ENCODE peak calls at places on chromosomes 2 and 18, in seven cellular contexts. One of them, this sample, is unnamed.

GRCh38 chr18:9539283-9539682 is 64.0 kb downstream of the RALBP1 start:
- DNase-seq in heart left ventricle: no peak
- DNase-seq in mesenchymal stem cell: peak
- DNase-seq in HTR-8/SVneo: peak
- DNase-seq in AG08396: peak
- DNase-seq in CD4-positive, alpha-beta memory T cell: no peak
- DNase-seq in LHCN-M2: peak
- DNase-seq in this sample: no peak

GRCh38 chr2:225765845-225766244 is 366.3 kb downstream of the NYAP2 start:
- DNase-seq in HTR-8/SVneo: no peak
- DNase-seq in CD4-positive, alpha-beta memory T cell: no peak
- DNase-seq in AG08396: no peak
- DNase-seq in LHCN-M2: peak
- DNase-seq in mesenchymal stem cell: no peak
- DNase-seq in heart left ventricle: no peak
- DNase-seq in this sample: no peak

GRCh38 chr18:2908166-2908945 is 61.5 kb downstream of the EMILIN2 start:
- DNase-seq in CD4-positive, alpha-beta memory T cell: no peak
- DNase-seq in LHCN-M2: no peak
- DNase-seq in mesenchymal stem cell: no peak
- DNase-seq in AG08396: no peak
- DNase-seq in HTR-8/SVneo: no peak
- DNase-seq in heart left ventricle: no peak
- DNase-seq in this sample: no peak

GRCh38 chr2:150887926-150888325 is 373.7 kb downstream of the RBM43 start:
- DNase-seq in mesenchymal stem cell: no peak
- DNase-seq in heart left ventricle: no peak
- DNase-seq in CD4-positive, alpha-beta memory T cell: no peak
- DNase-seq in HTR-8/SVneo: no peak
- DNase-seq in AG08396: no peak
- DNase-seq in LHCN-M2: no peak
- DNase-seq in this sample: no peak

GRCh38 chr2:167135691-167136090 is 247.4 kb downstream of the XIRP2 start:
- DNase-seq in CD4-positive, alpha-beta memory T cell: no peak
- DNase-seq in HTR-8/SVneo: no peak
- DNase-seq in heart left ventricle: no peak
- DNase-seq in LHCN-M2: no peak
- DNase-seq in mesenchymal stem cell: no peak
- DNase-seq in AG08396: no peak
- DNase-seq in this sample: no peak

GRCh38 chr2:190718652-190719526 is 70.0 kb downstream of the NAB1 start:
- DNase-seq in AG08396: peak
- DNase-seq in HTR-8/SVneo: peak
- DNase-seq in mesenchymal stem cell: peak
- DNase-seq in heart left ventricle: peak
- DNase-seq in LHCN-M2: peak
- DNase-seq in CD4-positive, alpha-beta memory T cell: no peak
- DNase-seq in this sample: peak

GRCh38 chr2:69645026-69645425 is 1.5 kb upstream of the AAK1 start:
- DNase-seq in HTR-8/SVneo: no peak
- DNase-seq in mesenchymal stem cell: no peak
- DNase-seq in AG08396: no peak
- DNase-seq in CD4-positive, alpha-beta memory T cell: peak
- DNase-seq in heart left ventricle: no peak
- DNase-seq in LHCN-M2: no peak
- DNase-seq in this sample: no peak

GRCh38 chr2:20425371-20425881 is 21.4 kb upstream of the RHOB start:
- DNase-seq in AG08396: no peak
- DNase-seq in LHCN-M2: peak
- DNase-seq in CD4-positive, alpha-beta memory T cell: no peak
- DNase-seq in heart left ventricle: no peak
- DNase-seq in mesenchymal stem cell: peak
- DNase-seq in HTR-8/SVneo: no peak
- DNase-seq in this sample: peak

GRCh38 chr2:181528441-181528840 is 71.3 kb downstream of the ITGA4 start:
- DNase-seq in heart left ventricle: no peak
- DNase-seq in LHCN-M2: no peak
- DNase-seq in CD4-positive, alpha-beta memory T cell: no peak
- DNase-seq in AG08396: no peak
- DNase-seq in HTR-8/SVneo: no peak
- DNase-seq in mesenchymal stem cell: no peak
- DNase-seq in this sample: no peak

GRCh38 chr2:24201496-24201895 is 26.6 kb downstream of the FAM228A start:
- DNase-seq in HTR-8/SVneo: no peak
- DNase-seq in CD4-positive, alpha-beta memory T cell: no peak
- DNase-seq in LHCN-M2: no peak
- DNase-seq in mesenchymal stem cell: peak
- DNase-seq in AG08396: no peak
- DNase-seq in heart left ventricle: peak
- DNase-seq in this sample: no peak

GRCh38 chr2:59664946-59665345 is 888.5 kb downstream of the BCL11A start:
- DNase-seq in mesenchymal stem cell: no peak
- DNase-seq in heart left ventricle: no peak
- DNase-seq in CD4-positive, alpha-beta memory T cell: no peak
- DNase-seq in AG08396: no peak
- DNase-seq in LHCN-M2: no peak
- DNase-seq in HTR-8/SVneo: no peak
- DNase-seq in this sample: no peak

GRCh38 chr2:1781291-1782080 is 37.2 kb upstream of the PXDN start:
- DNase-seq in heart left ventricle: no peak
- DNase-seq in CD4-positive, alpha-beta memory T cell: peak
- DNase-seq in HTR-8/SVneo: no peak
- DNase-seq in LHCN-M2: peak
- DNase-seq in AG08396: no peak
- DNase-seq in mesenchymal stem cell: peak
- DNase-seq in this sample: no peak

GRCh38 chr18:46343940-46344372 is 239.8 kb downstream of the HAUS1 start:
- DNase-seq in LHCN-M2: no peak
- DNase-seq in AG08396: no peak
- DNase-seq in mesenchymal stem cell: no peak
- DNase-seq in heart left ventricle: peak
- DNase-seq in CD4-positive, alpha-beta memory T cell: peak
- DNase-seq in HTR-8/SVneo: no peak
- DNase-seq in this sample: peak

GRCh38 chr2:32752205-32752604 is 124.4 kb downstream of the TTC27 start:
- DNase-seq in CD4-positive, alpha-beta memory T cell: no peak
- DNase-seq in AG08396: no peak
- DNase-seq in HTR-8/SVneo: no peak
- DNase-seq in mesenchymal stem cell: no peak
- DNase-seq in heart left ventricle: no peak
- DNase-seq in LHCN-M2: peak
- DNase-seq in this sample: no peak

GRCh38 chr18:23281626-23282436 is 146.5 kb downstream of the CABLES1 start:
- DNase-seq in mesenchymal stem cell: peak
- DNase-seq in LHCN-M2: no peak
- DNase-seq in heart left ventricle: no peak
- DNase-seq in CD4-positive, alpha-beta memory T cell: no peak
- DNase-seq in AG08396: no peak
- DNase-seq in HTR-8/SVneo: peak
- DNase-seq in this sample: no peak

This sample was measured in GM06990.